ENCODE peak calls at places on chromosome 6, in four cellular contexts. Q is GM12878, A is activated B cell treated with CpG ODN at 0.5 μM for 24 hours, O is heart right ventricle. E is an unnamed sample.

GRCh38 chr6:9131616-9132015 is 696.3 kb upstream of the SLC35B3 start:
- ATAC-seq in Q (no peak), O (no peak), A (no peak), E (no peak)

GRCh38 chr6:47230579-47230978 is 79.1 kb downstream of the TNFRSF21 start:
- ATAC-seq in O (no peak), Q (no peak), A (no peak), E (no peak)

GRCh38 chr6:168225471-168225901 is 94.1 kb downstream of the DACT2 start:
- ATAC-seq in O (peak; percentile 40), Q (no peak), A (no peak), E (no peak)

GRCh38 chr6:47787620-47788497 is 6.0 kb downstream of the OPN5 start:
- ATAC-seq in Q (peak; percentile 96), O (no peak), A (peak; percentile 34), E (no peak)

GRCh38 chr6:164947174-164947573 is 362.2 kb downstream of the C6orf118 start:
- ATAC-seq in A (no peak), O (no peak), Q (no peak), E (no peak)

GRCh38 chr6:160462116-160462515 is 113.9 kb downstream of the SLC22A3 start:
- ATAC-seq in A (no peak), O (no peak), Q (no peak), E (no peak)

GRCh38 chr6:88031550-88031949 is 16.1 kb upstream of the SPACA1 start:
- ATAC-seq in O (no peak), A (no peak), Q (no peak), E (no peak)

GRCh38 chr6:25601797-25602679 is 50.0 kb upstream of the SCGN start:
- ATAC-seq in Q (peak; percentile 39), A (no peak), O (no peak), E (no peak)

GRCh38 chr6:53796791-53797190 is 2.0 kb downstream of the LRRC1 start:
- ATAC-seq in A (no peak), Q (no peak), O (no peak), E (no peak)

GRCh38 chr6:165599596-165600487 is 63.2 kb downstream of the PDE10A start:
- ATAC-seq in O (peak; percentile 58), A (no peak), Q (no peak), E (no peak)

GRCh38 chr6:36444470-36444869 is 1.7 kb downstream of the KCTD20 start:
- ATAC-seq in O (no peak), Q (no peak), A (no peak), E (no peak)

GRCh38 chr6:132130530-132131298 is 179.5 kb upstream of the CCN2 start:
- ATAC-seq in Q (no peak), A (no peak), O (peak; percentile 83), E (no peak)

GRCh38 chr6:112979830-112980229 is 632.7 kb downstream of the RFPL4B start:
- ATAC-seq in A (no peak), Q (no peak), O (peak; percentile 76), E (no peak)

GRCh38 chr6:30690403-30691207 is at the start of gene NRM:
- ATAC-seq in O (peak; percentile 74), A (peak; percentile 25), Q (peak; percentile 38), E (peak; percentile 46)

GRCh38 chr6:63643862-63644261 is 8.3 kb downstream of the PHF3 start:
- ATAC-seq in O (no peak), Q (peak; percentile 6), A (no peak), E (no peak)

GRCh38 chr6:169839493-169839892 is 88.1 kb downstream of the ERMARD start:
- ATAC-seq in Q (no peak), O (peak; percentile 17), A (no peak), E (no peak)

GRCh38 chr6:16585805-16586204 is 175.5 kb downstream of the ATXN1 start:
- ATAC-seq in Q (peak; percentile 6), A (no peak), O (no peak), E (no peak)

GRCh38 chr6:33632603-33633039 is 11.5 kb downstream of the ITPR3 start:
- ATAC-seq in Q (peak; percentile 79), O (peak; percentile 63), A (peak; percentile 32), E (peak; percentile 17)

GRCh38 chr6:40185486-40185885 is 251.2 kb upstream of the MOCS1 start:
- ATAC-seq in Q (no peak), O (no peak), A (no peak), E (no peak)

GRCh38 chr6:15430947-15431405 is 185.1 kb downstream of the JARID2 start:
- ATAC-seq in O (peak; percentile 61), Q (no peak), A (no peak), E (no peak)

GRCh38 chr6:157744202-157744601 is 78.8 kb upstream of the SNX9 start:
- ATAC-seq in A (no peak), O (no peak), Q (no peak), E (no peak)

GRCh38 chr6:66149132-66149531 is 442.1 kb upstream of the EYS start:
- ATAC-seq in A (no peak), O (no peak), Q (no peak), E (no peak)

GRCh38 chr6:122122686-122123085 is 276.8 kb upstream of the HSF2 start:
- ATAC-seq in O (no peak), A (no peak), Q (no peak), E (no peak)

GRCh38 chr6:3252369-3252768 is 6.4 kb upstream of the PSMG4 start:
- ATAC-seq in A (no peak), O (no peak), Q (no peak), E (no peak)

GRCh38 chr6:16168858-16169257 is 40.0 kb downstream of the MYLIP start:
- ATAC-seq in Q (peak; percentile 86), A (peak; percentile 37), O (no peak), E (no peak)

GRCh38 chr6:163301721-163302635 is 112.5 kb upstream of the QKI start:
- ATAC-seq in O (peak; percentile 61), A (no peak), Q (no peak), E (no peak)

GRCh38 chr6:86087954-86088353 is 445.3 kb upstream of the SYNCRIP start:
- ATAC-seq in A (no peak), O (no peak), Q (no peak), E (no peak)

GRCh38 chr6:1187293-1188131 is 124.4 kb upstream of the FOXQ1 start:
- ATAC-seq in O (no peak), Q (no peak), A (no peak), E (no peak)

GRCh38 chr6:137776786-137777185 is 90.3 kb upstream of the TNFAIP3 start:
- ATAC-seq in O (no peak), A (no peak), Q (no peak), E (no peak)

GRCh38 chr6:39791311-39791710 is 865 bp upstream of the DAAM2 start:
- ATAC-seq in Q (no peak), A (no peak), O (no peak), E (no peak)

GRCh38 chr6:44286747-44287146 is 16.5 kb downstream of the TMEM151B start:
- ATAC-seq in O (no peak), A (no peak), Q (no peak), E (no peak)

GRCh38 chr6:149474108-149474935 is 10.5 kb downstream of the ZC3H12D start:
- ATAC-seq in Q (peak; percentile 53), O (peak; percentile 46), A (peak; percentile 18), E (peak; percentile 55)

GRCh38 chr6:44457606-44458005 is 70.1 kb downstream of the CDC5L start:
- ATAC-seq in A (no peak), O (no peak), Q (no peak), E (no peak)

GRCh38 chr6:25057121-25057520 is 121.4 kb upstream of the RIPOR2 start:
- ATAC-seq in A (no peak), O (no peak), Q (no peak), E (no peak)

GRCh38 chr6:157726892-157727628 is 96.0 kb upstream of the SNX9 start:
- ATAC-seq in Q (no peak), A (no peak), O (peak; percentile 73), E (no peak)

GRCh38 chr6:108211676-108212075 is 45.9 kb downstream of the NR2E1 start:
- ATAC-seq in O (no peak), Q (no peak), A (no peak), E (no peak)

GRCh38 chr6:125019873-125020272 is 57.6 kb downstream of the RNF217 start:
- ATAC-seq in A (no peak), O (peak; percentile 69), Q (no peak), E (no peak)

GRCh38 chr6:87420360-87420759 is 12.6 kb downstream of the CFAP206 start:
- ATAC-seq in O (no peak), Q (no peak), A (no peak), E (no peak)

GRCh38 chr6:98539669-98540207 is 294.6 kb upstream of the POU3F2 start:
- ATAC-seq in A (no peak), Q (peak; percentile 71), O (no peak), E (no peak)

GRCh38 chr6:18141805-18142590 is 12.9 kb downstream of the TPMT start:
- ATAC-seq in A (no peak), Q (no peak), O (no peak), E (no peak)

E was measured in stimulated activated memory B cell treated with anti-CD40 and anti-IgM and Interleukin-4, amounts not matched to agents 10 μg/mL and 1 μg/mL and 100 μg/mL, for 72 hours.